ENCODE peak calls at places on chromosomes 7 and 10, in four cellular contexts. F is NCI-H524, L is GOT3, C is left lobe of liver. V is an unnamed sample.

GRCh38 chr10:69814251-69814650 is 12.5 kb downstream of the COL13A1 start:
- DNase-seq in F (no peak), L (no peak), C (no peak), V (no peak)

GRCh38 chr7:105935250-105935649 is 27.8 kb upstream of the CDHR3 start:
- DNase-seq in F (peak), L (no peak), C (no peak), V (no peak)

GRCh38 chr7:29987083-29987482 is 2.5 kb downstream of the SCRN1 start:
- DNase-seq in F (no peak), L (no peak), C (no peak), V (no peak)

GRCh38 chr7:106415433-106415832 is 130.7 kb upstream of the NAMPT start:
- DNase-seq in F (no peak), L (no peak), C (no peak), V (no peak)

GRCh38 chr10:99339077-99339476 is 9.9 kb downstream of the CNNM1 start:
- DNase-seq in F (no peak), L (no peak), C (no peak), V (no peak)

GRCh38 chr10:132571565-132572544 is 34.3 kb downstream of the INPP5A start:
- DNase-seq in F (no peak), L (no peak), C (no peak), V (peak)

GRCh38 chr7:47389171-47389922 is 192.6 kb downstream of the TNS3 start:
- DNase-seq in F (no peak), L (no peak), C (peak), V (peak)

GRCh38 chr7:79820387-79820786 is 314.2 kb upstream of the GNAI1 start:
- DNase-seq in F (peak), L (no peak), C (no peak), V (peak)

GRCh38 chr7:155808551-155809331 is 3.5 kb downstream of the SHH start:
- DNase-seq in F (peak), L (no peak), C (peak), V (peak)

GRCh38 chr10:59675812-59676211 is 33.8 kb downstream of the SLC16A9 start:
- DNase-seq in F (no peak), L (no peak), C (no peak), V (no peak)

GRCh38 chr10:131778385-131778784 is 122.4 kb upstream of the PPP2R2D start:
- DNase-seq in F (no peak), L (no peak), C (no peak), V (peak)

GRCh38 chr10:55233505-55233904 is 432.5 kb upstream of the PCDH15 start:
- DNase-seq in F (no peak), L (no peak), C (no peak), V (no peak)

GRCh38 chr10:72107325-72108003 is 19.1 kb upstream of the SPOCK2 start:
- DNase-seq in F (no peak), L (no peak), C (no peak), V (no peak)

GRCh38 chr10:14384915-14385314 is 54.2 kb upstream of the FRMD4A start:
- DNase-seq in F (no peak), L (no peak), C (no peak), V (no peak)

GRCh38 chr10:93431361-93431760 is 50.8 kb downstream of the MYOF start:
- DNase-seq in F (no peak), L (no peak), C (no peak), V (no peak)

GRCh38 chr10:113445736-113446135 is 107.1 kb upstream of the HABP2 start:
- DNase-seq in F (no peak), L (no peak), C (no peak), V (no peak)

GRCh38 chr10:71475243-71475871 is 78.6 kb downstream of the CDH23 start:
- DNase-seq in F (peak), L (no peak), C (peak), V (peak)